ENCODE peak calls at places on chromosomes 3 and 15, in six cellular contexts. W is NB4, R is uterus, M is right cardiac atrium, Y is foreskin fibroblast, E is iPS DF 6.9. U is an unnamed sample.

GRCh38 chr3:138682674-138683073 is 74.1 kb downstream of the FAIM start:
- DNase-seq in W (no peak), R (no peak), M (no peak), Y (no peak), E (no peak), U (no peak)

GRCh38 chr15:29040367-29040745 is 154.6 kb downstream of the APBA2 start:
- DNase-seq in W (no peak), R (no peak), M (no peak), Y (peak), E (no peak), U (no peak)

GRCh38 chr3:133457465-133458067 is 57.7 kb downstream of the BFSP2 start:
- DNase-seq in W (peak), R (no peak), M (no peak), Y (no peak), E (no peak), U (no peak)

GRCh38 chr15:23869391-23869790 is 182.3 kb upstream of the NDN start:
- DNase-seq in W (no peak), R (peak), M (peak), Y (no peak), E (peak), U (no peak)

GRCh38 chr15:41115088-41115651 is 910 bp downstream of the INO80 start:
- DNase-seq in W (peak), R (no peak), M (no peak), Y (peak), E (peak), U (peak)

GRCh38 chr3:126654571-126655393 is at the start of gene TXNRD3:
- DNase-seq in W (peak), R (peak), M (peak), Y (peak), E (peak), U (peak)

GRCh38 chr3:46959169-46959515 is 17.4 kb downstream of the CCDC12 start:
- DNase-seq in W (no peak), R (no peak), M (no peak), Y (no peak), E (no peak), U (peak)

GRCh38 chr15:27608248-27608647 is 490.9 kb downstream of the OCA2 start:
- DNase-seq in W (no peak), R (no peak), M (no peak), Y (no peak), E (no peak), U (no peak)

GRCh38 chr3:150372320-150373118 is 35.6 kb upstream of the TSC22D2 start:
- DNase-seq in W (no peak), R (no peak), M (no peak), Y (peak), E (no peak), U (no peak)

GRCh38 chr3:154971771-154972326 is 108.3 kb upstream of the MME start:
- DNase-seq in W (no peak), R (no peak), M (no peak), Y (peak), E (no peak), U (no peak)

GRCh38 chr3:147415337-147415736 is 6.2 kb downstream of the ZIC1 start:
- DNase-seq in W (no peak), R (no peak), M (no peak), Y (no peak), E (no peak), U (no peak)

GRCh38 chr15:60214201-60214600 is 183.6 kb downstream of the ANXA2 start:
- DNase-seq in W (no peak), R (no peak), M (no peak), Y (no peak), E (no peak), U (no peak)

GRCh38 chr3:184727357-184728060 is 15.6 kb upstream of the MAGEF1 start:
- DNase-seq in W (peak), R (peak), M (peak), Y (peak), E (peak), U (peak)

GRCh38 chr3:123655400-123655799 is 70.5 kb upstream of the HACD2 start:
- DNase-seq in W (peak), R (no peak), M (no peak), Y (no peak), E (no peak), U (no peak)

GRCh38 chr3:191499307-191500125 is 38.6 kb downstream of the PYDC2 start:
- DNase-seq in W (peak), R (peak), M (peak), Y (peak), E (no peak), U (no peak)
- H3K4me3 ChIP-seq in W (no peak), R (no peak), M (peak), Y (peak), E (no peak), U (no peak)

DNA sequence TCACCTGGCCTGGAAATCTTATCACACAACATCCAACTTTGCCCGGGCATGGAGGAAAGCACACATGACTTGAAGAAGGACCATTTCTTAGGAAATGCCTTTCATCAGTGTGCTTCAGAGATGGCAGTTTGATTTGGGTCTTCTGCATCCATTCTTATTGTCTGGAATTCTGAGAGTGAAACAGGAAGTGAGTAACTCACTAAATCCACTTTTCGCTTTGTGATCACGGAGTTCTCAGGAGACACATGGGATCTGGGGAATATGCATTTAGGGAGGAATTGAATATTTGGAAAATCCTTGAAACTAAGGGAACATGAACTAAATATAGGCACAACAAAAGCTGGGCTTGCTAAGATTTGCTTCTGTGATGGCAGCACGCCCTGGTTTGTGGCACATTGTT is 212.5 kb upstream of the FEZF2 start:
- DNase-seq in W (no peak), R (no peak), M (no peak), Y (no peak), E (no peak), U (no peak)
- H3K4me3 ChIP-seq in W (no peak), R (no peak), M (no peak), Y (no peak), E (no peak), U (no peak)

GRCh38 chr3:152206243-152206642 is 62.5 kb upstream of the MBNL1 start:
- DNase-seq in W (no peak), R (no peak), M (no peak), Y (no peak), E (no peak), U (no peak)

GRCh38 chr3:152202976-152203626 is 65.6 kb upstream of the MBNL1 start:
- DNase-seq in W (peak), R (no peak), M (no peak), Y (no peak), E (no peak), U (no peak)

GRCh38 chr3:152205097-152205593 is 63.6 kb upstream of the MBNL1 start:
- DNase-seq in W (peak), R (no peak), M (no peak), Y (no peak), E (no peak), U (no peak)

GRCh38 chr3:152203677-152204076 is 65.1 kb upstream of the MBNL1 start:
- DNase-seq in W (peak), R (no peak), M (no peak), Y (no peak), E (no peak), U (no peak)

GRCh38 chr3:152204218-152204617 is 64.5 kb upstream of the MBNL1 start:
- DNase-seq in W (peak), R (no peak), M (no peak), Y (no peak), E (no peak), U (no peak)
- H3K4me3 ChIP-seq in W (peak), R (peak), M (no peak), Y (no peak), E (no peak), U (no peak)

GRCh38 chr15:58546635-58547627 is 115.1 kb downstream of the LIPC start:
- DNase-seq in W (no peak), R (no peak), M (peak), Y (peak), E (no peak), U (no peak)
- H3K4me3 ChIP-seq in W (no peak), R (no peak), M (no peak), Y (no peak), E (no peak), U (no peak)

GRCh38 chr3:42685363-42685881 is at the start of gene KLHL40:
- DNase-seq in W (no peak), R (no peak), M (peak), Y (no peak), E (no peak), U (no peak)

GRCh38 chr3:42686832-42687650 is 1.7 kb downstream of the KLHL40 start:
- DNase-seq in W (no peak), R (no peak), M (no peak), Y (no peak), E (no peak), U (no peak)

GRCh38 chr3:42688016-42688415 is 2.7 kb downstream of the KLHL40 start:
- DNase-seq in W (no peak), R (no peak), M (no peak), Y (no peak), E (no peak), U (no peak)

GRCh38 chr3:42684632-42685362 is 540 bp upstream of the KLHL40 start:
- DNase-seq in W (no peak), R (no peak), M (no peak), Y (no peak), E (no peak), U (no peak)

GRCh38 chr3:42685891-42686820 is 819 bp downstream of the KLHL40 start:
- DNase-seq in W (no peak), R (no peak), M (peak), Y (peak), E (no peak), U (no peak)
- H3K4me3 ChIP-seq in W (no peak), R (no peak), M (no peak), Y (no peak), E (no peak), U (no peak)

DNA sequence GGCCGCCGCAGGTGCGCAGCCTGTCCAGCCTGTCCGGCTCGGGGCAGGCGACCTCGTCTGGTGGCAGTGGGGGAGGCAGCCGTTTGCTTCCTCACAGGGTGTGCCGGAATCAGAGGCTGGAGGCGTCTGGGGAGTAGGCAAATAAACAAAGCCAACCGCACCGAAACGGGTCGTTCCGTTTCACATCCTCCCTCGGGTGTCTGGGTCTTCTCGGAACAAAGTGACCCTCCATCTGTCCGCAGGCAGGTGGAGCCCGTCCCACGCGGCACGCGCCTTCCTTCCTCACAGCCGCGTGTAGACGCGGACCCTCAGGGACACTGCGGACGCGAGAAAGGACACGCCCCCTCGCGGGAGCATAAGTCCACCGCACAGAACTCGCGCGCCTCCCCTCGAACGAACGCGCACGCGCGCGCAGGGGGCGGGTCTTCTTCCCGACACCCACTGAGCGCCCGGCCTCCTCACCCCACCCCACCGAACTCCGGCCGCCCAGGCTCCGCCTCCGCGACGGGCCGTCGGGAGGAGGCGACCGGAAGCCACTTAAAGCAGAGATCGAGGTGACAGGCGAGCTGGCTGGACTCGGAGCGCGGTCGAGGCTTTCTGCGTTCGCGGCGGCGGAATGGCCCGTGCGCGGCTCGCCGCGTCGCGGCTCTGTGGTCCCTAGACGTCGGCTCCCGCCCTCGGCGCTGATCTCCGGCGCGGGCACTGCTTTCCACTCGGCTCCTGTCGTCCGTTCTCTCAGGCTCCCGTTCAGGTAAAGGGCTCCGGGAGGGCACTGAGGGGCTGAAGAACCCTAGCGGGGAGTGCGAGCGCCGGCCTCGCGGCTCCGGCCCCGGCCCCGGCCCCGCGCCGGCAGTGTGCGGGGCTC is at the start of gene TIPARP:
- DNase-seq in W (peak), R (peak), M (peak), Y (peak), E (peak), U (peak)
- H3K4me3 ChIP-seq in W (peak), R (peak), M (peak), Y (peak), E (peak), U (peak)

GRCh38 chr3:41222012-41222411 is 22.7 kb downstream of the CTNNB1 start:
- DNase-seq in W (no peak), R (no peak), M (no peak), Y (no peak), E (no peak), U (no peak)
- H3K4me3 ChIP-seq in W (no peak), R (no peak), M (no peak), Y (no peak), E (no peak), U (no peak)

GRCh38 chr15:52746162-52746721 is 43.9 kb downstream of the ONECUT1 start:
- DNase-seq in W (no peak), R (no peak), M (no peak), Y (no peak), E (no peak), U (no peak)
- H3K4me3 ChIP-seq in W (no peak), R (no peak), M (no peak), Y (no peak), E (no peak), U (no peak)

GRCh38 chr3:76310059-76310458 is 524.7 kb upstream of the ZNF717 start:
- DNase-seq in W (no peak), R (no peak), M (no peak), Y (no peak), E (no peak), U (no peak)
- H3K4me3 ChIP-seq in W (no peak), R (no peak), M (no peak), Y (no peak), E (no peak), U (no peak)

DNA sequence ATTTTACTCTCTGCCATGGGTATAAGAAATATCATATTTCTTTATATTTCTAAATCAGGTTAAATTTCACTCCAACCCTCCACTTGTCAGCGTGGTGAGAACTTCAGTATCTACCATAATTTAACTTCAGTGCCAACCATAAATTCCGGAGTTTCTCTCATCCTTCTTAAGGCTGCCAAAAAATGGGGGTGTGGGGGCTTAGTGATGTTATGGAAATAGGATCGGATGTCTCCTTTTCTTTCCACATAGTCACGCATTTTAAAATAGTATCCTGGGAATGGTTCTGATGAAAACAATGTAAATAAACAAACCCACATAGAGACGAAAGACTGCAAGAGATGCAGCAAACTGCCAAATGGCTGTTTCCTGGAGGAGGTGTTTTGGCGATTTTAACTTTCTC is 12.9 kb upstream of the FAM3D start:
- DNase-seq in W (no peak), R (no peak), M (no peak), Y (no peak), E (no peak), U (no peak)
- H3K4me3 ChIP-seq in W (no peak), R (no peak), M (no peak), Y (no peak), E (no peak), U (no peak)